ENCODE peak calls at places on chromosomes 11 and 22, in eight cellular contexts. Y is ACHN; V is Karpas-422; C is activated naive CD4-positive, alpha-beta T cell treated with anti-CD3 and anti-CD28 coated beads for 36 hours; Z is amygdala; W is stimulated activated CD8-positive, alpha-beta memory T cell treated with anti-CD3 and anti-CD28 coated beads, Interleukin-2, amount 100 ng/mL, for 48 hours; P is Calu3; T is fibroblast of lung. H is an unnamed sample.

GRCh38 chr11:112016088-112016764 is 9.0 kb upstream of the DLAT start:
- DNase-seq in Z (no peak), W (no peak), Y (no peak), P (no peak), T (peak; percentile 46), C (no peak), V (no peak), H (no peak)

GRCh38 chr11:8863838-8864237 is 47.2 kb upstream of the AKIP1 start:
- DNase-seq in C (no peak), P (no peak), W (no peak), Z (no peak), V (no peak), T (peak; percentile 75), Y (no peak), H (no peak)

GRCh38 chr11:79249341-79249993 is 191.4 kb downstream of the TENM4 start:
- DNase-seq in Y (no peak), V (no peak), P (no peak), T (peak; percentile 65), C (no peak), Z (no peak), W (no peak), H (no peak)

GRCh38 chr11:69864589-69864929 is 45.3 kb upstream of the FGF3 start:
- DNase-seq in P (no peak), V (no peak), T (no peak), Y (no peak), W (no peak), C (no peak), Z (no peak), H (no peak)

GRCh38 chr11:134170909-134171281 is 52.9 kb downstream of the NCAPD3 start:
- DNase-seq in V (no peak), C (no peak), P (no peak), T (peak; percentile 34), W (no peak), Z (no peak), Y (no peak), H (no peak)

GRCh38 chr11:44065851-44066731 is at the start of gene ACCS:
- DNase-seq in Z (peak; percentile 94), T (peak; percentile 97), Y (peak; percentile 91), V (peak; percentile 98), P (peak; percentile 93), W (peak; percentile 73), C (peak; percentile 92), H (peak; percentile 78)

GRCh38 chr11:12426176-12426575 is 48.8 kb downstream of the PARVA start:
- DNase-seq in T (no peak), C (no peak), V (no peak), P (no peak), W (no peak), Z (no peak), Y (no peak), H (no peak)

GRCh38 chr11:27703453-27703852 is 3.2 kb upstream of the BDNF start:
- DNase-seq in V (peak; percentile 2), P (no peak), Z (no peak), T (peak; percentile 72), W (no peak), Y (no peak), C (no peak), H (no peak)

GRCh38 chr11:62444835-62445234 is 26.0 kb downstream of the SCGB1A1 start:
- DNase-seq in V (no peak), P (no peak), Y (no peak), W (no peak), T (no peak), C (no peak), Z (no peak), H (no peak)

GRCh38 chr11:78281511-78281910 is 92.8 kb downstream of the USP35 start:
- DNase-seq in C (no peak), T (no peak), Y (no peak), P (no peak), V (no peak), Z (no peak), W (no peak), H (no peak)

GRCh38 chr22:44242946-44243724 is 62.4 kb downstream of the PARVG start:
- DNase-seq in W (no peak), T (no peak), P (no peak), Z (no peak), Y (no peak), C (no peak), V (no peak), H (no peak)

GRCh38 chr11:35083181-35084061 is 55.5 kb upstream of the CD44 start:
- DNase-seq in Z (peak; percentile 6), T (peak; percentile 99), W (peak; percentile 37), Y (peak; percentile 95), V (no peak), P (no peak), C (peak; percentile 89), H (no peak)

GRCh38 chr11:119403021-119403420 is 20.0 kb downstream of the THY1 start:
- DNase-seq in C (no peak), V (no peak), P (no peak), W (no peak), Y (no peak), T (no peak), Z (no peak), H (no peak)

GRCh38 chr22:21972293-21972779 is 10.3 kb downstream of the TOP3B start:
- DNase-seq in V (peak; percentile 86), Z (peak; percentile 50), Y (peak; percentile 41), W (peak; percentile 38), T (no peak), P (peak; percentile 65), C (peak; percentile 60), H (no peak)

GRCh38 chr22:38137876-38138687 is 27.6 kb upstream of the BAIAP2L2 start:
- DNase-seq in C (no peak), Y (no peak), T (no peak), W (no peak), P (no peak), Z (no peak), V (no peak), H (no peak)

GRCh38 chr11:129366737-129367597 is 8.7 kb upstream of the BARX2 start:
- DNase-seq in W (no peak), Y (no peak), Z (no peak), V (no peak), P (no peak), C (no peak), T (no peak), H (no peak)

GRCh38 chr11:73359930-73360742 is 16.1 kb upstream of the RELT start:
- DNase-seq in P (peak; percentile 54), Y (peak; percentile 39), Z (no peak), C (peak; percentile 46), W (peak; percentile 20), T (peak; percentile 39), V (peak; percentile 60), H (no peak)

GRCh38 chr11:15471028-15471708 is 356.4 kb downstream of the INSC start:
- DNase-seq in W (no peak), T (no peak), V (no peak), Y (no peak), P (no peak), Z (no peak), C (no peak), H (no peak)

H was measured in pulmonary artery endothelial cell.